ENCODE peak calls at places on chromosomes 11 and 22, in seven cellular contexts. One of them, this sample, is unnamed.

GRCh38 chr22:42595434-42595833 is 19.2 kb downstream of the POLDIP3 start:
- DNase-seq in mucosa of gallbladder: no peak
- DNase-seq in ACHN: no peak
- DNase-seq in GM04504: no peak
- DNase-seq in astrocyte: peak
- DNase-seq in stimulated activated CD4-positive, alpha-beta T cell treated with anti-CD3 and anti-CD28 coated beads, Interleukin-2, amount 100 ng/mL, for 48 hours: no peak
- DNase-seq in activated gamma-delta T cell treated with Interleukin-2 at 50 U/mL for 16 hours: no peak
- DNase-seq in this sample: no peak

GRCh38 chr11:33452806-33453205 is 195.6 kb downstream of the HIPK3 start:
- DNase-seq in mucosa of gallbladder: no peak
- DNase-seq in activated gamma-delta T cell treated with Interleukin-2 at 50 U/mL for 16 hours: no peak
- DNase-seq in astrocyte: peak
- DNase-seq in GM04504: peak
- DNase-seq in stimulated activated CD4-positive, alpha-beta T cell treated with anti-CD3 and anti-CD28 coated beads, Interleukin-2, amount 100 ng/mL, for 48 hours: no peak
- DNase-seq in ACHN: peak
- DNase-seq in this sample: no peak

GRCh38 chr22:43923191-43923590 is 414 bp upstream of the PNPLA3 start:
- DNase-seq in ACHN: peak
- DNase-seq in mucosa of gallbladder: no peak
- DNase-seq in astrocyte: no peak
- DNase-seq in activated gamma-delta T cell treated with Interleukin-2 at 50 U/mL for 16 hours: no peak
- DNase-seq in GM04504: no peak
- DNase-seq in stimulated activated CD4-positive, alpha-beta T cell treated with anti-CD3 and anti-CD28 coated beads, Interleukin-2, amount 100 ng/mL, for 48 hours: no peak
- DNase-seq in this sample: no peak

GRCh38 chr11:112605093-112605666 is 344.5 kb upstream of the PLET1 start:
- DNase-seq in astrocyte: peak
- DNase-seq in GM04504: no peak
- DNase-seq in ACHN: no peak
- DNase-seq in mucosa of gallbladder: no peak
- DNase-seq in activated gamma-delta T cell treated with Interleukin-2 at 50 U/mL for 16 hours: no peak
- DNase-seq in stimulated activated CD4-positive, alpha-beta T cell treated with anti-CD3 and anti-CD28 coated beads, Interleukin-2, amount 100 ng/mL, for 48 hours: no peak
- DNase-seq in this sample: no peak

GRCh38 chr22:22753526-22754267 is 109.3 kb downstream of the GGTLC2 start:
- DNase-seq in GM04504: no peak
- DNase-seq in activated gamma-delta T cell treated with Interleukin-2 at 50 U/mL for 16 hours: peak
- DNase-seq in stimulated activated CD4-positive, alpha-beta T cell treated with anti-CD3 and anti-CD28 coated beads, Interleukin-2, amount 100 ng/mL, for 48 hours: peak
- DNase-seq in mucosa of gallbladder: peak
- DNase-seq in astrocyte: no peak
- DNase-seq in ACHN: peak
- DNase-seq in this sample: no peak

GRCh38 chr11:123640677-123641494 is 13.5 kb downstream of the SCN3B start:
- DNase-seq in astrocyte: no peak
- DNase-seq in ACHN: peak
- DNase-seq in mucosa of gallbladder: peak
- DNase-seq in activated gamma-delta T cell treated with Interleukin-2 at 50 U/mL for 16 hours: peak
- DNase-seq in stimulated activated CD4-positive, alpha-beta T cell treated with anti-CD3 and anti-CD28 coated beads, Interleukin-2, amount 100 ng/mL, for 48 hours: peak
- DNase-seq in GM04504: no peak
- DNase-seq in this sample: peak

GRCh38 chr11:116226731-116227130 is 546.1 kb downstream of the BUD13 start:
- DNase-seq in activated gamma-delta T cell treated with Interleukin-2 at 50 U/mL for 16 hours: no peak
- DNase-seq in GM04504: no peak
- DNase-seq in ACHN: no peak
- DNase-seq in mucosa of gallbladder: no peak
- DNase-seq in stimulated activated CD4-positive, alpha-beta T cell treated with anti-CD3 and anti-CD28 coated beads, Interleukin-2, amount 100 ng/mL, for 48 hours: no peak
- DNase-seq in astrocyte: no peak
- DNase-seq in this sample: no peak

GRCh38 chr11:13486926-13487660 is 8.7 kb downstream of the PTH start:
- DNase-seq in mucosa of gallbladder: peak
- DNase-seq in astrocyte: no peak
- DNase-seq in stimulated activated CD4-positive, alpha-beta T cell treated with anti-CD3 and anti-CD28 coated beads, Interleukin-2, amount 100 ng/mL, for 48 hours: peak
- DNase-seq in GM04504: no peak
- DNase-seq in ACHN: no peak
- DNase-seq in activated gamma-delta T cell treated with Interleukin-2 at 50 U/mL for 16 hours: peak
- DNase-seq in this sample: peak

GRCh38 chr11:118633979-118634378 is 26.6 kb downstream of the PHLDB1 start:
- DNase-seq in astrocyte: peak
- DNase-seq in activated gamma-delta T cell treated with Interleukin-2 at 50 U/mL for 16 hours: no peak
- DNase-seq in ACHN: no peak
- DNase-seq in stimulated activated CD4-positive, alpha-beta T cell treated with anti-CD3 and anti-CD28 coated beads, Interleukin-2, amount 100 ng/mL, for 48 hours: no peak
- DNase-seq in GM04504: no peak
- DNase-seq in mucosa of gallbladder: no peak
- DNase-seq in this sample: no peak

GRCh38 chr22:27101288-27101687 is 443.9 kb downstream of the MIAT start:
- DNase-seq in activated gamma-delta T cell treated with Interleukin-2 at 50 U/mL for 16 hours: no peak
- DNase-seq in stimulated activated CD4-positive, alpha-beta T cell treated with anti-CD3 and anti-CD28 coated beads, Interleukin-2, amount 100 ng/mL, for 48 hours: no peak
- DNase-seq in GM04504: no peak
- DNase-seq in astrocyte: no peak
- DNase-seq in mucosa of gallbladder: no peak
- DNase-seq in ACHN: no peak
- DNase-seq in this sample: no peak

GRCh38 chr11:2665747-2666710 is 33.8 kb downstream of the KCNQ1OT1 start:
- DNase-seq in mucosa of gallbladder: peak
- DNase-seq in stimulated activated CD4-positive, alpha-beta T cell treated with anti-CD3 and anti-CD28 coated beads, Interleukin-2, amount 100 ng/mL, for 48 hours: no peak
- DNase-seq in ACHN: no peak
- DNase-seq in activated gamma-delta T cell treated with Interleukin-2 at 50 U/mL for 16 hours: no peak
- DNase-seq in astrocyte: peak
- DNase-seq in GM04504: no peak
- DNase-seq in this sample: no peak

GRCh38 chr11:118276422-118276821 is 12.3 kb upstream of the MPZL2 start:
- DNase-seq in stimulated activated CD4-positive, alpha-beta T cell treated with anti-CD3 and anti-CD28 coated beads, Interleukin-2, amount 100 ng/mL, for 48 hours: no peak
- DNase-seq in ACHN: no peak
- DNase-seq in mucosa of gallbladder: no peak
- DNase-seq in astrocyte: no peak
- DNase-seq in GM04504: no peak
- DNase-seq in activated gamma-delta T cell treated with Interleukin-2 at 50 U/mL for 16 hours: no peak
- DNase-seq in this sample: no peak

This sample was measured in left cardiac atrium.